ENCODE peak calls at places on chromosome 18, in five cellular contexts. E is pancreas, C is NCI-H1417, I is EL, W is GM12865. J is an unnamed sample.

GRCh38 chr18:31648966-31649429 is 35.4 kb downstream of the B4GALT6 start:
- DNase-seq in E (no peak), C (no peak), I (no peak), W (peak), J (peak)

GRCh38 chr18:75728621-75729020 is 301.1 kb upstream of the SMIM21 start:
- DNase-seq in E (no peak), C (no peak), I (no peak), W (no peak), J (no peak)

GRCh38 chr18:37497836-37498518 is 67.6 kb downstream of the CELF4 start:
- DNase-seq in E (no peak), C (no peak), I (no peak), W (no peak), J (no peak)

GRCh38 chr18:58362027-58362575 is 266.8 kb downstream of the ALPK2 start:
- DNase-seq in E (no peak), C (no peak), I (peak), W (peak), J (peak)

GRCh38 chr18:36608107-36608506 is 220.7 kb downstream of the TPGS2 start:
- DNase-seq in E (no peak), C (no peak), I (no peak), W (no peak), J (no peak)

GRCh38 chr18:73948497-73948896 is 199.1 kb downstream of the FBXO15 start:
- DNase-seq in E (no peak), C (no peak), I (peak), W (no peak), J (peak)

GRCh38 chr18:35682282-35682867 is 100.8 kb downstream of the GALNT1 start:
- DNase-seq in E (no peak), C (no peak), I (peak), W (no peak), J (peak)

GRCh38 chr18:59200787-59201186 is 19.2 kb upstream of the GRP start:
- DNase-seq in E (no peak), C (peak), I (peak), W (peak), J (peak)

GRCh38 chr18:8406486-8407250 is 202.6 kb upstream of the RAB12 start:
- DNase-seq in E (no peak), C (no peak), I (no peak), W (no peak), J (peak)

GRCh38 chr18:1797265-1797664 is 774.0 kb downstream of the METTL4 start:
- DNase-seq in E (no peak), C (no peak), I (no peak), W (no peak), J (no peak)

GRCh38 chr18:60668583-60668982 is 296.0 kb upstream of the MC4R start:
- DNase-seq in E (no peak), C (peak), I (no peak), W (no peak), J (peak)

GRCh38 chr18:9653390-9653789 is 39.0 kb upstream of the PPP4R1 start:
- DNase-seq in E (no peak), C (peak), I (peak), W (no peak), J (peak)

GRCh38 chr18:46174317-46175039 is 70.3 kb downstream of the HAUS1 start:
- DNase-seq in E (peak), C (peak), I (peak), W (peak), J (peak)

GRCh38 chr18:39752351-39752750 is 2186.8 kb upstream of the CELF4 start:
- DNase-seq in E (no peak), C (no peak), I (no peak), W (no peak), J (no peak)

GRCh38 chr18:76459687-76460350 is 35.2 kb downstream of the ZNF516 start:
- DNase-seq in E (no peak), C (no peak), I (peak), W (no peak), J (peak)

GRCh38 chr18:69689081-69689759 is 258.5 kb downstream of the CD226 start:
- DNase-seq in E (no peak), C (no peak), I (no peak), W (no peak), J (peak)

GRCh38 chr18:34122724-34123334 is 101.9 kb downstream of the NOL4 start:
- DNase-seq in E (no peak), C (peak), I (peak), W (peak), J (peak)

GRCh38 chr18:76963951-76964350 is 141.6 kb downstream of the ZNF236 start:
- DNase-seq in E (no peak), C (no peak), I (no peak), W (peak), J (no peak)

GRCh38 chr18:63697261-63697660 is 5.5 kb upstream of the SERPINB11 start:
- DNase-seq in E (no peak), C (no peak), I (peak), W (no peak), J (peak)

GRCh38 chr18:49648811-49649210 is 87.0 kb downstream of the LIPG start:
- DNase-seq in E (no peak), C (no peak), I (no peak), W (no peak), J (no peak)

GRCh38 chr18:68148862-68149261 is 566.0 kb downstream of the TMX3 start:
- DNase-seq in E (no peak), C (peak), I (no peak), W (no peak), J (no peak)

GRCh38 chr18:67568166-67568565 is 51.6 kb upstream of the DSEL start:
- DNase-seq in E (no peak), C (peak), I (no peak), W (no peak), J (no peak)

GRCh38 chr18:47100214-47100831 is 50.0 kb downstream of the HDHD2 start:
- DNase-seq in E (peak), C (peak), I (peak), W (peak), J (peak)

GRCh38 chr18:22193466-22193865 is 24.1 kb downstream of the GATA6 start:
- DNase-seq in E (no peak), C (no peak), I (no peak), W (no peak), J (no peak)

GRCh38 chr18:59900222-59901128 is 679 bp downstream of the PMAIP1 start:
- DNase-seq in E (peak), C (peak), I (peak), W (peak), J (peak)

GRCh38 chr18:10230072-10230471 is 224.4 kb upstream of the APCDD1 start:
- DNase-seq in E (no peak), C (no peak), I (peak), W (peak), J (peak)

GRCh38 chr18:78980279-78980771 is 707 bp downstream of the SALL3 start:
- DNase-seq in E (no peak), C (peak), I (no peak), W (no peak), J (no peak)

GRCh38 chr18:64026350-64026749 is 56.5 kb downstream of the SERPINB8 start:
- DNase-seq in E (no peak), C (no peak), I (no peak), W (no peak), J (no peak)

GRCh38 chr18:75654928-75655745 is 227.6 kb upstream of the SMIM21 start:
- DNase-seq in E (no peak), C (no peak), I (no peak), W (no peak), J (no peak)

GRCh38 chr18:456361-456821 is 44.1 kb downstream of the COLEC12 start:
- DNase-seq in E (peak), C (no peak), I (no peak), W (no peak), J (no peak)

GRCh38 chr18:57803119-57803969 is at the start of gene ATP8B1:
- DNase-seq in E (peak), C (peak), I (peak), W (peak), J (peak)

GRCh38 chr18:36509646-36510197 is 212.2 kb downstream of the FHOD3 start:
- DNase-seq in E (no peak), C (no peak), I (no peak), W (no peak), J (no peak)

GRCh38 chr18:71831039-71831438 is 713.1 kb downstream of the CBLN2 start:
- DNase-seq in E (peak), C (no peak), I (no peak), W (no peak), J (no peak)

GRCh38 chr18:8400193-8400752 is 209.0 kb upstream of the RAB12 start:
- DNase-seq in E (no peak), C (no peak), I (no peak), W (no peak), J (no peak)

J was measured in adipocyte.